ENCODE peak calls at places on chromosome 13, in five cellular contexts. D is left ventricle myocardium inferior, M is heart right ventricle, G is breast epithelium, X is activated B cell treated with CpG ODN at 0.5 μM for 24 hours. S is an unnamed sample.

GRCh38 chr13:33743438-33744368 is 74.2 kb upstream of the RFC3 start:
- DNase-seq in X (no peak), G (no peak), M (no peak), D (no peak), S (no peak)

GRCh38 chr13:25167349-25167748 is 4.7 kb downstream of the AMER2 start:
- DNase-seq in M (no peak), G (no peak), X (no peak), D (no peak), S (no peak)

GRCh38 chr13:75352641-75353327 is 129.2 kb downstream of the TBC1D4 start:
- DNase-seq in D (no peak), X (no peak), M (no peak), G (no peak), S (no peak)

GRCh38 chr13:84479656-84480055 is 597.4 kb upstream of the SLITRK1 start:
- DNase-seq in X (no peak), G (no peak), D (no peak), M (no peak), S (no peak)

GRCh38 chr13:105506463-105506862 is 1029.0 kb downstream of the EFNB2 start:
- DNase-seq in G (no peak), M (no peak), X (no peak), D (no peak), S (no peak)

GRCh38 chr13:110925023-110925608 is 10.2 kb upstream of the ANKRD10 start:
- DNase-seq in D (no peak), M (no peak), G (no peak), X (no peak), S (no peak)

GRCh38 chr13:98678741-98679140 is 73.7 kb downstream of the SLC15A1 start:
- DNase-seq in M (no peak), X (no peak), G (no peak), D (no peak), S (no peak)

GRCh38 chr13:49711218-49711863 is 20.1 kb upstream of the EBPL start:
- DNase-seq in G (no peak), X (no peak), M (no peak), D (no peak), S (no peak)

GRCh38 chr13:111458739-111459138 is 138.3 kb downstream of the TEX29 start:
- DNase-seq in M (no peak), D (no peak), X (no peak), G (no peak), S (no peak)

GRCh38 chr13:80340643-80341097 is 256 bp downstream of the SPRY2 start:
- DNase-seq in D (no peak), M (peak; percentile 53), G (no peak), X (peak; percentile 27), S (no peak)

GRCh38 chr13:80339578-80339840 is 1.4 kb downstream of the SPRY2 start:
- DNase-seq in D (no peak), X (no peak), M (no peak), G (no peak), S (no peak)

GRCh38 chr13:80339841-80340642 is 884 bp downstream of the SPRY2 start:
- DNase-seq in G (no peak), D (peak; percentile 52), M (peak; percentile 56), X (peak; percentile 26), S (peak; percentile 72)

GRCh38 chr13:80337706-80338105 is 3.2 kb downstream of the SPRY2 start:
- DNase-seq in D (no peak), M (no peak), G (no peak), X (no peak), S (no peak)

DNA sequence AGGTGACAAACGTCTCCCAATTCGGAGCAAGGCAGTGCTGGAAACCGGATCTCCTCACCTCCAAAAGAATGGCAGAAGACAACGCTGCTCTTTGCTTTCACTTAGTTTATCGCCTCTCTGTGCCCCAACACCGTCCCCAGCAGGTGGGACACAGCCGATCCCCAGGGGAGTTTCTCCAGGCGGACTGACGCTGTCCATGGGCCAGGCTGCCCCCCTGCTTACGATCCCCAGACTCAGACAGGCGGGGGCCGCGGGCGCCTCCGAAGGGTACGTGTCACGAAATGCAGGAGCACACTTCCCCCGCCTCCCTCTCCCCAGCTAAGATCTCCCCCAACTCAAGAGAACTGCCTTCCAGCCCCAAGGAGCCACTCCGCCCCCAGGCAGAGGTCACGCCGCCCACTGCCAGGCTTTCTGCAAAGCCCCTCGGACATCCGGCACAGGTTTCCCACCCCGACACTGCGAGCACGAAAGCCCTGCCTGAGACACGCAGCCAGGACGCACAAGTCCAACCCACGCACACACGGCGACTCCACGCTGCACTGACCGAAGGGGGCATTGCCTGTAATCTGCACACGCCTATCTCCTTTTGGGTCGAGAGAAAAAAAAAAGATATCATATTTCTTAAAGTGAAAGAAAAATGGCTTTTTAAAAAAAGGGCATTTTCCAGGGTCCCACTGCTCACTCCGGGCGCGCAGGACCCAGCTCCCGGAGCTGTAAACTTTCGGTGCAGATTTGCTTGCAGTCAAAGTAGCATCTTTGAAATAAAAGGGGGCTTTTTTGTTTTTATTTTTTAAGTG is 1.9 kb downstream of the SPRY2 start:
- DNase-seq in X (peak; percentile 24), D (peak; percentile 76), G (peak; percentile 63), M (peak; percentile 78), S (peak; percentile 78)
- TF ChIP-seq CTCF in X (no peak), D (peak; percentile 40), G (no peak), M (no peak), S (peak; percentile 51)

DNA sequence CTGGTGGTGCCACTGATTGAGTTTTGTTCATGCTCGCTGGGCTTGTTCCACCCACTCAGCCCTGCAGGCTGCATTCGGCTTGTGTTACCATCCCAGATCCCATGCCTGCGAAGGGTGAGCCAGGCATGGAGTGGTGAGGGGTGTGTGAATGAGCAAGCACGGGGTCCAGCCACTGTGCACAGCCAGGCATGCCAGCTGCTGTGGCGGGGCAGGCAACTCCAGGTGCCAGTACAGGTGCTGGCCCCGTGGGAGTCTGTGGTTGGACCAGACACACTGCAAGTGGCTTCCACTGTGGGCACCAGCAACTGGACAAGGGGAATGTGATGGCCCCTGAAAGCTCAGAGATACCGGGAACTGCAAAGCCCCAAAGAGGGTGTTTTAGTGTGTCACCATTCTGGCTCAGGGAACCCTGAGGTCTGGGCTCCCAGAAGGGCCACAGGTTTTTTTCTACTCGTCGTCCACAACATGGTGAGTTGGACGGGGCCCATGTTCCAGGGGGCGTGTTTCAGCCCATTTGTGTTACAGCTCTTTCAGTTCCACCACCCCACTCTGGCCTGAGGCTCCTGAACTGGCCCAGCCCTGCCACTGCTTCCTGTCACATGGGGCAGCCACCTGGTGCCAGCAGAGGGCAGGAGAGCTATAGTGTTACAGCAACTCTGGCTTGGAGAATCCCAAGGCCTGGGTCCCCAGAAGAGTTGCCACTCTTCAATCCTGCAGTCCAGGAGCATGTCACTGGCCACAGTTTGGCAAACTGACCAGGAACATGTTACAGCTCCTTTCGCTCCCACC is 217.0 kb upstream of the OBI1 start:
- DNase-seq in M (no peak), G (no peak), X (no peak), D (no peak), S (no peak)
- TF ChIP-seq CTCF in M (no peak), G (no peak), X (no peak), D (no peak), S (no peak)

DNA sequence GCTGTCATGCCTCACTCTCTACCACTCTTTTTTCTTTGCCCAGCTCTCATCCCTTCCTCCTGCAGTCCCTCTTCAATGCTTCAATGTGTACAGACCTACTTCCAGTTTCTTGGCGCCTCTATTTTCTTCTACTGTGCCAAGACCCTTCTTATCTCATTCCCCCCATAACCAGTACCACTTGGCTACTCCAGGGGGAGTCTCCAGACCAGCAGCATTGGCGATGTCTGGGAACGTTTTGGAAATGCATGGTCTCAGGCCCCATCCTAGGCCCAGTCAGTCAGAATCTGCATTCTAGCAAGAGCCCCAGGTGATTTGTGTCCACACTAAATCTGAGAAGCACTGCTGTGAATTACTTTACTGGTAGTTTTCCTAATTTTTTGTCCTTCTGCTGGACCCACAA is 198.2 kb downstream of the SLC7A1 start:
- DNase-seq in X (no peak), G (no peak), D (no peak), M (no peak), S (no peak)
- TF ChIP-seq CTCF in X (no peak), G (no peak), D (no peak), M (no peak), S (no peak)

GRCh38 chr13:46817838-46818476 is 21.0 kb upstream of the ESD start:
- DNase-seq in G (no peak), D (no peak), M (no peak), X (no peak), S (no peak)
- TF ChIP-seq CTCF in G (no peak), D (no peak), M (no peak), X (no peak), S (no peak)

GRCh38 chr13:39561971-39562370 is 41.0 kb downstream of the LHFPL6 start:
- DNase-seq in M (no peak), G (no peak), X (no peak), D (no peak), S (no peak)

GRCh38 chr13:39566216-39566869 is 36.6 kb downstream of the LHFPL6 start:
- DNase-seq in X (no peak), G (no peak), D (no peak), M (no peak), S (no peak)

GRCh38 chr13:39567569-39567968 is 35.4 kb downstream of the LHFPL6 start:
- DNase-seq in M (no peak), G (no peak), D (no peak), X (no peak), S (no peak)

GRCh38 chr13:39559838-39560237 is 43.2 kb downstream of the LHFPL6 start:
- DNase-seq in X (no peak), M (no peak), D (no peak), G (no peak), S (no peak)

GRCh38 chr13:39565036-39565949 is 37.7 kb downstream of the LHFPL6 start:
- DNase-seq in X (no peak), G (no peak), D (no peak), M (no peak), S (no peak)
- TF ChIP-seq CTCF in X (no peak), G (no peak), D (no peak), M (no peak), S (no peak)

GRCh38 chr13:46712524-46712923 is 84.4 kb downstream of the ESD start:
- DNase-seq in X (no peak), D (no peak), M (no peak), G (no peak), S (no peak)
- TF ChIP-seq CTCF in X (no peak), D (no peak), M (no peak), G (no peak), S (peak; percentile 37)

DNA sequence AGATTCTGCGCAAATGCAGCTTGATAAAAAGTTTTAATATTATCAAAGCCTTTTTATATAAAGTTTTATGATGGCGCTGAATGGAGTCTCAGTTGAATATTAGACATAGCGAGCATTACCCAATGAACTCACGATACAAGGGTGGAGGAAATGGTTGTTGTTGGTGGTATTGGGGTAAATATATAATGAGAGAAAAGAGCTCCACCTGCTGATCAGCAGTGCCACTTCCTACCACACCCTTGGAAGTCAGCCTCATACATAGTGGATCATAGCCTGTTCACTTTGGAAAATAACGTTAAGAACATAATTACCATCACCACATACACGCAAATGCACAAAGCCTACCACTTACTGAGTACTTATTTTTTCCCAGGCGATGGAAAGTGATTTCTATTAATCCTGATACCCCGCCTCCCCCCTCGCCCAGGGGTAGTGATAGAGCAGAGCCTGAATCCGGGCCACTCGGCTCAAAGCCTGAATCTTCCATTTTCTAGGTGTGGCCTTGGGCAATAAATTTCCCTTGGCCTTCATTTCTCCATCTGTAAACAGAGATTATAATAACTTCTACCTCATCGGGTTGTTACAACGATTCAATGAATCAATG is 358.3 kb downstream of the KLF5 start:
- DNase-seq in X (no peak), G (no peak), D (no peak), M (no peak), S (no peak)
- TF ChIP-seq CTCF in X (no peak), G (peak; percentile 28), D (peak; percentile 31), M (no peak), S (no peak)